ENCODE peak calls at places on chromosomes 1 and 21, in nine cellular contexts. F, G, L, U, Q, O, C, K and Z are unnamed samples.

GRCh38 chr1:2966940-2967725 is 54.1 kb upstream of the ACTRT2 start:
- DNase-seq in F (no peak), L (no peak), Q (no peak), U (no peak), C (no peak), O (no peak), K (no peak), G (no peak), Z (no peak)

GRCh38 chr1:45246760-45247159 is 40.4 kb upstream of the ZSWIM5 start:
- DNase-seq in O (no peak), K (peak), L (no peak), Q (peak), F (no peak), G (no peak), U (peak), C (peak), Z (no peak)

GRCh38 chr1:214506972-214507431 is 44.4 kb downstream of the PTPN14 start:
- DNase-seq in L (no peak), O (no peak), G (no peak), K (no peak), F (no peak), Q (no peak), U (no peak), C (no peak), Z (peak)

GRCh38 chr1:169348356-169349036 is 19.1 kb downstream of the NME7 start:
- DNase-seq in U (peak), L (peak), C (peak), F (peak), Q (peak), K (peak), O (no peak), G (peak), Z (peak)

GRCh38 chr1:198234511-198235251 is 77.9 kb downstream of the NEK7 start:
- DNase-seq in O (no peak), K (peak), U (no peak), G (no peak), L (no peak), Q (peak), C (peak), F (no peak), Z (no peak)

GRCh38 chr1:10943991-10944730 is 68.3 kb upstream of the TARDBP start:
- DNase-seq in Q (peak), O (no peak), L (no peak), K (peak), C (peak), F (no peak), U (no peak), G (peak), Z (no peak)

GRCh38 chr1:232553050-232553754 is 76.7 kb downstream of the SIPA1L2 start:
- DNase-seq in C (no peak), G (no peak), L (no peak), F (no peak), O (no peak), K (peak), U (no peak), Q (peak), Z (no peak)

GRCh38 chr1:52435650-52436049 is 31.2 kb downstream of the PRPF38A start:
- DNase-seq in G (no peak), K (no peak), C (no peak), Q (no peak), O (no peak), F (no peak), U (no peak), L (no peak), Z (no peak)

GRCh38 chr1:85992756-85993155 is 163.8 kb downstream of the COL24A1 start:
- DNase-seq in L (no peak), F (no peak), O (no peak), U (no peak), Q (peak), G (no peak), K (peak), C (peak), Z (no peak)

GRCh38 chr1:184164529-184164928 is 113.0 kb downstream of the TSEN15 start:
- DNase-seq in F (no peak), U (no peak), O (no peak), C (no peak), Q (no peak), G (no peak), L (no peak), K (peak), Z (no peak)

GRCh38 chr1:100039571-100039970 is 69.8 kb downstream of the SLC35A3 start:
- DNase-seq in F (no peak), U (no peak), K (no peak), L (no peak), C (no peak), O (no peak), G (no peak), Q (peak), Z (no peak)

GRCh38 chr1:226579781-226580323 is 31.3 kb downstream of the STUM start:
- DNase-seq in K (no peak), Q (no peak), U (no peak), F (no peak), G (no peak), O (no peak), C (no peak), L (no peak), Z (no peak)

GRCh38 chr1:19596065-19596718 is 47.9 kb upstream of the NBL1 start:
- DNase-seq in C (no peak), G (peak), Q (no peak), L (peak), F (no peak), O (no peak), K (no peak), U (no peak), Z (no peak)

GRCh38 chr21:34996304-34997081 is 52.6 kb downstream of the RUNX1 start:
- DNase-seq in K (peak), O (no peak), U (no peak), F (no peak), G (no peak), Q (peak), L (no peak), C (peak), Z (no peak)

GRCh38 chr21:38303300-38303699 is 46.5 kb downstream of the KCNJ15 start:
- DNase-seq in G (no peak), U (peak), L (no peak), F (no peak), O (no peak), C (peak), K (peak), Q (peak), Z (no peak)

GRCh38 chr1:7290971-7291970 is 479.8 kb upstream of the VAMP3 start:
- DNase-seq in C (peak), G (no peak), K (peak), O (no peak), U (no peak), Q (peak), L (no peak), F (no peak), Z (no peak)

GRCh38 chr1:65420590-65421340 is at the start of the genes LEPR and LEPROT:
- DNase-seq in G (peak), L (no peak), C (peak), U (no peak), K (peak), Q (no peak), F (no peak), O (no peak), Z (no peak)

GRCh38 chr1:8603220-8603616 is 214.2 kb downstream of the RERE start:
- DNase-seq in U (no peak), L (no peak), O (no peak), C (peak), Q (peak), K (peak), F (no peak), G (peak), Z (no peak)